ENCODE peak calls at places on chromosomes 6 and 20, in four cellular contexts. M is HT-29; U is stimulated activated CD8-positive, alpha-beta memory T cell treated with anti-CD3 and anti-CD28 coated beads, Interleukin-2, amount 100 ng/mL, for 1 hour; Z is RWPE1. G is an unnamed sample.

GRCh38 chr6:160457843-160458242 is 109.7 kb downstream of the SLC22A3 start:
- DNase-seq in U (no peak), M (no peak), Z (no peak), G (no peak)

GRCh38 chr6:3671382-3671781 is 80.1 kb downstream of the PXDC1 start:
- DNase-seq in U (no peak), Z (no peak), M (no peak), G (no peak)

GRCh38 chr6:164531745-164532144 is 777.7 kb downstream of the C6orf118 start:
- DNase-seq in U (no peak), M (no peak), Z (peak; percentile 9), G (no peak)

GRCh38 chr20:346640-347316 is at the start of gene NRSN2:
- DNase-seq in Z (peak; percentile 80), M (no peak), U (no peak), G (peak; percentile 86)

GRCh38 chr20:35489717-35490116 is 34.3 kb downstream of the CEP250 start:
- DNase-seq in Z (no peak), U (no peak), M (no peak), G (no peak)

GRCh38 chr20:3862333-3862732 is 15.7 kb downstream of the MAVS start:
- DNase-seq in M (no peak), U (no peak), Z (no peak), G (no peak)

GRCh38 chr20:32672982-32673727 is 586 bp downstream of the C20orf203 start:
- DNase-seq in M (no peak), Z (no peak), U (no peak), G (peak; percentile 55)

GRCh38 chr6:41700577-41701347 is 34.6 kb downstream of the TFEB start:
- DNase-seq in U (no peak), M (no peak), Z (no peak), G (no peak)

GRCh38 chr20:8094845-8095244 is 37.2 kb upstream of the PLCB1 start:
- DNase-seq in M (peak; percentile 47), U (no peak), Z (peak; percentile 11), G (peak; percentile 77)

G was measured in DMS53.